ENCODE peak calls at places on chromosomes 16 and 17, in nine cellular contexts. C is naive thymus-derived CD4-positive, alpha-beta T cell; F is thoracic aorta; L is left ventricle myocardium superior; W is heart right ventricle; P is stimulated activated naive CD8-positive, alpha-beta T cell treated with anti-CD3 and anti-CD28 coated beads, Interleukin-15, amount 100 ng/mL, for 72 hours; J is PC-3; Z is A549; D is psoas muscle. G is an unnamed sample.

GRCh38 chr16:20944861-20945390 is 44.4 kb downstream of the LYRM1 start:
- ATAC-seq in C (peak), F (no peak), L (peak), W (no peak), P (peak), J (peak), Z (no peak), D (no peak), G (peak)

GRCh38 chr17:56925088-56925487 is 11.2 kb upstream of the TRIM25 start:
- ATAC-seq in C (no peak), F (no peak), L (no peak), W (no peak), P (no peak), J (no peak), Z (no peak), D (no peak), G (no peak)

GRCh38 chr17:79990051-79990592 is 45.5 kb downstream of the TBC1D16 start:
- ATAC-seq in C (no peak), F (no peak), L (no peak), W (no peak), P (no peak), J (no peak), Z (no peak), D (no peak), G (no peak)

GRCh38 chr17:50943575-50943933 is 77.4 kb upstream of the TOB1 start:
- ATAC-seq in C (no peak), F (no peak), L (peak), W (peak), P (no peak), J (peak), Z (no peak), D (peak), G (no peak)

GRCh38 chr17:34820922-34821321 is 140.3 kb downstream of the CCT6B start:
- ATAC-seq in C (no peak), F (no peak), L (no peak), W (no peak), P (no peak), J (no peak), Z (peak), D (no peak), G (no peak)

GRCh38 chr16:56199164-56199563 is 7.9 kb downstream of the GNAO1 start:
- ATAC-seq in C (no peak), F (no peak), L (no peak), W (no peak), P (peak), J (no peak), Z (no peak), D (no peak), G (no peak)

GRCh38 chr16:58419241-58420012 is 27.2 kb downstream of the GINS3 start:
- ATAC-seq in C (no peak), F (no peak), L (no peak), W (no peak), P (no peak), J (no peak), Z (no peak), D (no peak), G (no peak)

GRCh38 chr16:64445649-64446048 is 676.2 kb downstream of the CDH11 start:
- ATAC-seq in C (no peak), F (no peak), L (no peak), W (no peak), P (no peak), J (no peak), Z (no peak), D (no peak), G (no peak)

GRCh38 chr17:48908047-48908843 is at the start of gene UBE2Z:
- ATAC-seq in C (peak), F (peak), L (peak), W (peak), P (peak), J (peak), Z (peak), D (peak), G (peak)

GRCh38 chr16:58462499-58462996 is 37.4 kb upstream of the NDRG4 start:
- ATAC-seq in C (no peak), F (no peak), L (peak), W (peak), P (no peak), J (no peak), Z (no peak), D (no peak), G (no peak)

GRCh38 chr16:82776466-82777146 is 149.8 kb downstream of the CDH13 start:
- ATAC-seq in C (peak), F (no peak), L (no peak), W (peak), P (peak), J (no peak), Z (no peak), D (no peak), G (peak)

GRCh38 chr17:31869031-31869430 is 10.0 kb upstream of the COPRS start:
- ATAC-seq in C (no peak), F (no peak), L (no peak), W (no peak), P (no peak), J (no peak), Z (peak), D (no peak), G (no peak)

GRCh38 chr17:4928881-4929280 is 3.2 kb upstream of the GP1BA start:
- ATAC-seq in C (no peak), F (no peak), L (no peak), W (no peak), P (no peak), J (no peak), Z (no peak), D (no peak), G (no peak)

GRCh38 chr17:55607736-55608341 is 96.6 kb upstream of the SMIM36 start:
- ATAC-seq in C (no peak), F (no peak), L (peak), W (peak), P (no peak), J (peak), Z (peak), D (no peak), G (no peak)

GRCh38 chr16:65012357-65012756 is 109.5 kb downstream of the CDH11 start:
- ATAC-seq in C (no peak), F (peak), L (no peak), W (no peak), P (no peak), J (no peak), Z (no peak), D (peak), G (no peak)

GRCh38 chr17:30263552-30264333 is 28.0 kb downstream of the BLMH start:
- ATAC-seq in C (no peak), F (peak), L (peak), W (peak), P (no peak), J (no peak), Z (no peak), D (peak), G (no peak)

GRCh38 chr16:15972046-15972868 is 22.8 kb downstream of the ABCC1 start:
- ATAC-seq in C (no peak), F (no peak), L (no peak), W (no peak), P (no peak), J (no peak), Z (no peak), D (no peak), G (no peak)

GRCh38 chr17:79832211-79833109 is 6.8 kb downstream of the CBX4 start:
- ATAC-seq in C (no peak), F (no peak), L (peak), W (peak), P (peak), J (peak), Z (peak), D (peak), G (peak)

GRCh38 chr17:77365584-77366186 is 224.9 kb downstream of the SEC14L1 start:
- ATAC-seq in C (no peak), F (peak), L (peak), W (peak), P (peak), J (peak), Z (peak), D (peak), G (peak)

GRCh38 chr17:8401107-8401506 is 3.5 kb upstream of the RNF222 start:
- ATAC-seq in C (no peak), F (no peak), L (no peak), W (no peak), P (no peak), J (no peak), Z (no peak), D (no peak), G (no peak)

GRCh38 chr16:49699718-49700117 is 156.2 kb downstream of the ZNF423 start:
- ATAC-seq in C (no peak), F (no peak), L (peak), W (no peak), P (no peak), J (no peak), Z (no peak), D (no peak), G (no peak)

GRCh38 chr17:45334231-45334630 is 17.4 kb upstream of the MAP3K14 start:
- ATAC-seq in C (no peak), F (no peak), L (no peak), W (no peak), P (no peak), J (no peak), Z (no peak), D (no peak), G (peak)

GRCh38 chr16:85629326-85629725 is 16.2 kb downstream of the GSE1 start:
- ATAC-seq in C (no peak), F (no peak), L (peak), W (peak), P (no peak), J (no peak), Z (no peak), D (no peak), G (no peak)

GRCh38 chr16:12010388-12011251 is 34.1 kb downstream of the SNX29 start:
- ATAC-seq in C (peak), F (no peak), L (peak), W (peak), P (no peak), J (no peak), Z (no peak), D (no peak), G (no peak)

GRCh38 chr16:1472974-1473373 is 1.9 kb downstream of the CLCN7 start:
- ATAC-seq in C (no peak), F (no peak), L (no peak), W (no peak), P (no peak), J (no peak), Z (no peak), D (no peak), G (no peak)

GRCh38 chr16:57239089-57239488 is 6.0 kb upstream of the ARL2BP start:
- ATAC-seq in C (no peak), F (no peak), L (no peak), W (no peak), P (peak), J (no peak), Z (no peak), D (no peak), G (no peak)

GRCh38 chr16:68215302-68215701 is 20.6 kb downstream of the ESRP2 start:
- ATAC-seq in C (no peak), F (no peak), L (no peak), W (no peak), P (no peak), J (no peak), Z (no peak), D (no peak), G (peak)

GRCh38 chr16:88731699-88732098 is 25.4 kb downstream of the CTU2 start:
- ATAC-seq in C (no peak), F (no peak), L (no peak), W (no peak), P (peak), J (no peak), Z (peak), D (no peak), G (peak)

GRCh38 chr17:35795871-35796265 is 427 bp upstream of the MMP28 start:
- ATAC-seq in C (no peak), F (no peak), L (no peak), W (no peak), P (no peak), J (no peak), Z (peak), D (no peak), G (no peak)

GRCh38 chr17:71402661-71403141 is 718.1 kb upstream of the SOX9 start:
- ATAC-seq in C (no peak), F (no peak), L (no peak), W (no peak), P (no peak), J (peak), Z (peak), D (no peak), G (peak)

GRCh38 chr17:31425646-31426045 is 34.2 kb downstream of the RAB11FIP4 start:
- ATAC-seq in C (no peak), F (no peak), L (peak), W (peak), P (no peak), J (no peak), Z (peak), D (no peak), G (peak)

GRCh38 chr17:14203392-14203791 is 33.3 kb downstream of the CDRT15 start:
- ATAC-seq in C (peak), F (no peak), L (no peak), W (no peak), P (peak), J (no peak), Z (peak), D (no peak), G (no peak)

GRCh38 chr16:22685162-22685830 is 128.7 kb upstream of the HS3ST2 start:
- ATAC-seq in C (no peak), F (peak), L (peak), W (peak), P (no peak), J (no peak), Z (no peak), D (peak), G (peak)

GRCh38 chr16:66376577-66377326 is 10.3 kb downstream of the CDH5 start:
- ATAC-seq in C (peak), F (no peak), L (peak), W (peak), P (no peak), J (no peak), Z (no peak), D (no peak), G (no peak)

GRCh38 chr17:59370580-59371299 is 39.3 kb downstream of the YPEL2 start:
- ATAC-seq in C (no peak), F (no peak), L (peak), W (no peak), P (no peak), J (no peak), Z (no peak), D (peak), G (no peak)

GRCh38 chr16:88939814-88940195 is 37.2 kb downstream of the CBFA2T3 start:
- ATAC-seq in C (no peak), F (no peak), L (peak), W (peak), P (no peak), J (no peak), Z (no peak), D (peak), G (no peak)

G was measured in esophagus mucosa.